ENCODE peak calls at places on chromosomes 6 and 20, in nine cellular contexts. D is prostate gland; G is ascending aorta; H is SJSA1; U is K562; Y is lung; A is CD8-positive, alpha-beta T cell; F is Caco-2; X is SK-N-SH. T is an unnamed sample. For H3K4me1 and H3K27me3, the result is how much of the 10 kb centered on the place peaks cover.

GRCh38 chr6:155521719-155522118 is 66.1 kb upstream of the NOX3 start:
- DNase-seq in G (no peak), F (no peak), D (no peak), U (no peak), A (no peak), Y (no peak), H (no peak), X (no peak), T (no peak)

GRCh38 chr6:138944412-138944811 is 43.6 kb downstream of the REPS1 start:
- DNase-seq in U (peak), D (no peak), Y (no peak), X (no peak), A (peak), H (peak), F (no peak), G (no peak), T (no peak)

GRCh38 chr6:63844287-63844686 is 208.7 kb downstream of the PHF3 start:
- DNase-seq in D (no peak), U (no peak), Y (no peak), A (no peak), G (no peak), X (no peak), H (no peak), F (no peak), T (no peak)

GRCh38 chr6:18585032-18585573 is 198.0 kb downstream of the RNF144B start:
- DNase-seq in A (no peak), X (no peak), U (peak), G (peak), D (no peak), H (peak), Y (peak), F (no peak), T (no peak)

GRCh38 chr6:145025488-145025887 is 709.8 kb downstream of the EPM2A start:
- DNase-seq in X (no peak), H (no peak), A (no peak), G (no peak), F (no peak), D (no peak), Y (no peak), U (no peak), T (no peak)

GRCh38 chr6:105882071-105882803 is 203.9 kb upstream of the PRDM1 start:
- DNase-seq in A (no peak), F (no peak), D (no peak), H (no peak), X (no peak), U (no peak), G (no peak), Y (no peak), T (no peak)

GRCh38 chr20:32470025-32470861 is 112.1 kb downstream of the ASXL1 start:
- DNase-seq in U (peak), Y (peak), G (no peak), A (no peak), H (peak), F (peak), D (no peak), X (peak), T (peak)

GRCh38 chr6:52499026-52499425 is 77.8 kb downstream of the TRAM2 start:
- DNase-seq in A (no peak), F (no peak), G (no peak), X (no peak), D (no peak), H (peak), Y (no peak), U (no peak), T (peak)

GRCh38 chr20:49785851-49786174 is 26.8 kb upstream of the SLC9A8 start:
- DNase-seq in F (no peak), A (no peak), D (no peak), Y (no peak), X (no peak), H (no peak), G (no peak), U (peak), T (no peak)

GRCh38 chr6:149863846-149864577 is at the start of gene LRP11:
- DNase-seq in U (peak), A (peak), D (peak), H (peak), Y (peak), G (peak), F (peak), X (peak), T (peak)

GRCh38 chr6:149862901-149863595 is 1.1 kb downstream of the LRP11 start:
- DNase-seq in D (peak), A (no peak), X (peak), H (peak), F (no peak), G (no peak), U (peak), Y (peak), T (peak)

GRCh38 chr6:149863596-149863845 is 638 bp downstream of the LRP11 start:
- DNase-seq in H (no peak), D (no peak), Y (no peak), G (no peak), U (no peak), X (no peak), F (no peak), A (no peak), T (no peak)

GRCh38 chr6:149861603-149862423 is 2.3 kb downstream of the LRP11 start:
- DNase-seq in A (no peak), H (peak), G (no peak), D (no peak), F (no peak), X (no peak), U (no peak), Y (no peak), T (no peak)

DNA sequence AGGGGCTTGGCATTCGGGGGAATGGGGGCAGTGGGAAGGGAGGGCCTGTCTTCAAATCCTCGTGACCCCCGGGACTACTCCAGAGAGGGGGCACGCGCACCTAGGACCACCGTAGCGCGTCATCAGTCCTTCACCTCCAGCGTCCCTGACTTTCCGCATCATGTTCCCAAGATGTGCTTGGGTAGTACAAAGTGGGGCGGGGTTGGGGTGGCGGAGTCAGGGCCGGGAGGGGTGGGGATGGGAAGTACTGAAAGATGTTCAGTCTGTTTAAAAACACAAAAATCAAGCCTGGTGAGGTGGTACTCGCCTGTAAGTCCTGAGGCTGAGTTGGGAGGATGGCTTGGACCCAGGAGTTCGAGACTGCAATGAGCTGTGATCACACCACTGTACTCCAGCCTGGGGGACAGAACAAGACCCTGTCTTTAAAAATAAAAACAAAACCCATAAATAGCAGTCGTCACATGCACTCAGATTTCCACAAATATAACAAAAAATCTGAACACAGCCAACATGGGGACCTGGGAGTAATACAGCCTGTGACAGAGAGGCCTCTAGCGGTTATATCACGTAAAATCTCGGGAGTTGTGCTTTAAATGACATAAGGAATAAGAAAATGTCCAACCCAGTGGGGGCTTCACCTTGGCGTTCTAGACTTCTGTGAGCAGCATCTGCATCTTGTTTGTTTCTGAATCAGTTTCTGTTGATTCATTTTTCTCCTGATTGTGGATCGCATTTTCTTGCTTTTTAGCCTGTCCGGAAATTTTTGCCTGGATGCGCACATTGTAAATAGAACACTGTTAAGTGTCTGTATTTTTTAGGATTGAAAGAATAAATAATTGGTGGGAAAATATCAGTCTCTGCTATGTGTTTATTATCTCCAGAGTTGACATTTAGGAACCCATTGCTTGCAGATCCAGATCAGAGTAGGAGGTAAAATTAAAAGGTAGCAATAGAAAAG is 698 bp upstream of the LRP11 start:
- DNase-seq in U (peak), G (no peak), Y (no peak), A (peak), F (no peak), D (peak), H (peak), X (peak), T (peak)
- H3K4me3 ChIP-seq in U (peak), G (peak), Y (peak), A (peak), F (peak), D (peak), H (peak), X (peak), T (peak)

DNA sequence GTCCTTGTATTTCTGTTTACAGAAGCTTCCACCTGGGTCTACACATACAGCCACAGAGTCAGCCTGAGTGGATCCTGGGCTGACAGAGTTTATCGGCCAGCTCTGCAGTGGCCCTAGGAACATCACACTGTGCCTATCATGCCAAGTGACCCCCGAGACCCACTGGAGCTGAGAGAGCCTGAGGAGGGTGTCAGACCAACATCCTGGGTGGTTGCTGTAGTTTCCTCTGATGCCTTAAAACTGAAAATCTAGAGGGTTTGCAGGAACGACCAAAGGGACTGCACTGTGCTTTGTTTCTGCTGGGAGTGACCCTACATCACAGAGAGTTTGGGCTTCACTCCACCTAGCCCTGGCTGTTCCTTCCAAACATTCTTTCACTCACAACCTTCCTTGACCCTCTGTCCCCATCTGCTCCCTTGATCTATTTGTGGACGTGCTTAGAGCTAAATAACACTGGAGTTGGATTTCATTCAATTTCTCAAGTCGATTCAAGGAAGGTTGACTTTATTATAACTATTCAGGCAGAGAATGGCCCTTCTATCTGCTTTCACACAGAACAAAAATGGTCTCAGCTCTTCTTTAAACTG is 18.1 kb downstream of the MYLK4 start:
- DNase-seq in F (no peak), U (no peak), H (no peak), G (no peak), Y (no peak), D (no peak), A (no peak), X (no peak), T (no peak)
- H3K4me1 ChIP-seq in F (under half), U (under half), H (under half), G (under half), Y (under half), D (under half), A (under half), X (under half), T (under half)

GRCh38 chr6:148898360-148899005 is 151.7 kb downstream of the UST start:
- DNase-seq in F (no peak), U (no peak), G (no peak), X (no peak), Y (no peak), H (no peak), D (peak), A (no peak), T (no peak)
- H3K27me3 ChIP-seq in F (under half), U (under half), G (under half), X (under half), Y (under half), H (under half), D (under half), A (under half), T (under half)

GRCh38 chr6:69884231-69884630 is 17.9 kb downstream of the COL19A1 start:
- DNase-seq in H (no peak), U (no peak), F (no peak), G (no peak), D (no peak), Y (no peak), A (no peak), X (no peak), T (peak)

GRCh38 chr6:69878795-69879194 is 12.4 kb downstream of the COL19A1 start:
- DNase-seq in F (no peak), G (no peak), H (no peak), A (no peak), U (no peak), X (no peak), Y (no peak), D (no peak), T (no peak)

GRCh38 chr6:69881322-69882151 is 15.2 kb downstream of the COL19A1 start:
- DNase-seq in H (no peak), Y (no peak), D (no peak), F (no peak), U (no peak), X (no peak), A (no peak), G (no peak), T (no peak)

GRCh38 chr6:69883551-69883950 is 17.2 kb downstream of the COL19A1 start:
- DNase-seq in U (no peak), X (no peak), H (no peak), G (no peak), A (no peak), F (no peak), D (no peak), Y (no peak), T (no peak)

DNA sequence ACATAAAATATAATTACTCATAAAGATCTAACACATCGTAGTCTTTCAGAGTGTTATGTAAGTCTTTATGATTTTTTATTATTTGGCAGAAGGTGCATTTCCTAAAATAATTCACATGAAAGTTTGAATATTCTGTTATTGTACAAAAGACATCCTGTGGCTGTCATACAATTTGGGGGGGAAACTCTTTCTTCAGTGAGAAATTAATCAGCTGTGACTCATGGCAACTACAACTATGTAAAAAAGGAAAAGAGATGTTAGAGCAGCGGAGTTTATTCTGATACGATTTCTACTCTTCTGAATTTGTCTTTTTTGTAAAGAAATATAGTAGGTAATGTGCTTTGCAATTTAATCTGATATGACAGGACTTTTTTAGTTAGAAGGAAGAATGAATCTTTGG is 14.2 kb downstream of the COL19A1 start:
- DNase-seq in H (no peak), F (no peak), U (no peak), X (no peak), Y (no peak), D (no peak), A (no peak), G (no peak), T (no peak)
- H3K4me3 ChIP-seq in H (no peak), F (no peak), U (no peak), X (no peak), Y (no peak), D (no peak), A (no peak), G (no peak), T (no peak)

T was measured in HAP-1.